ENCODE peak calls at places on chromosomes 1 and 21, in six cellular contexts. N, H, F, G, V and S are unnamed samples.

GRCh38 chr1:56415258-56415657 is 164.1 kb downstream of the PLPP3 start:
- DNase-seq in N (no peak), H (no peak), F (no peak), G (no peak), V (no peak), S (no peak)

GRCh38 chr1:162020145-162020544 is 3.5 kb downstream of the OLFML2B start:
- DNase-seq in N (no peak), H (no peak), F (no peak), G (no peak), V (no peak), S (no peak)

GRCh38 chr21:34881421-34881820 is 167.7 kb downstream of the RUNX1 start:
- DNase-seq in N (no peak), H (no peak), F (no peak), G (no peak), V (no peak), S (peak; percentile 42)

GRCh38 chr1:19706136-19706535 is 41.5 kb downstream of the HTR6 start:
- DNase-seq in N (no peak), H (no peak), F (no peak), G (no peak), V (no peak), S (no peak)

GRCh38 chr1:36085686-36086526 is 2.0 kb downstream of the TEKT2 start:
- DNase-seq in N (no peak), H (no peak), F (no peak), G (no peak), V (no peak), S (no peak)

GRCh38 chr1:162135271-162135775 is 65.8 kb downstream of the NOS1AP start:
- DNase-seq in N (no peak), H (no peak), F (no peak), G (no peak), V (no peak), S (no peak)

GRCh38 chr1:111241797-111242196 is 14.3 kb downstream of the CHI3L2 start:
- DNase-seq in N (no peak), H (no peak), F (no peak), G (no peak), V (no peak), S (peak; percentile 16)

GRCh38 chr1:184930645-184931044 is 43.7 kb downstream of the NIBAN1 start:
- DNase-seq in N (peak; percentile 59), H (no peak), F (no peak), G (no peak), V (no peak), S (no peak)

GRCh38 chr1:42748021-42748420 is 8.0 kb upstream of the CLDN19 start:
- DNase-seq in N (no peak), H (no peak), F (no peak), G (no peak), V (no peak), S (no peak)

GRCh38 chr1:186212574-186213224 is 162.4 kb downstream of the TPR start:
- DNase-seq in N (peak; percentile 77), H (no peak), F (peak; percentile 55), G (peak; percentile 72), V (no peak), S (peak; percentile 86)

GRCh38 chr1:21175670-21176581 is 771 bp downstream of the EIF4G3 start:
- DNase-seq in N (peak; percentile 27), H (peak; percentile 11), F (no peak), G (peak; percentile 62), V (peak; percentile 48), S (no peak)

GRCh38 chr1:247295274-247295684 is 36.4 kb downstream of the ZNF496 start:
- DNase-seq in N (no peak), H (no peak), F (no peak), G (no peak), V (no peak), S (no peak)

GRCh38 chr1:198465201-198466144 is 75.0 kb downstream of the ATP6V1G3 start:
- DNase-seq in N (peak; percentile 3), H (no peak), F (peak; percentile 14), G (peak; percentile 39), V (peak; percentile 17), S (peak; percentile 78)

GRCh38 chr1:152960452-152961044 is 9.9 kb upstream of the SPRR4 start:
- DNase-seq in N (no peak), H (no peak), F (no peak), G (no peak), V (no peak), S (no peak)

GRCh38 chr1:82706741-82707140 is 906.0 kb downstream of the ADGRL2 start:
- DNase-seq in N (no peak), H (no peak), F (no peak), G (no peak), V (no peak), S (peak; percentile 25)

GRCh38 chr1:162019006-162019405 is 4.7 kb downstream of the OLFML2B start:
- DNase-seq in N (peak; percentile 75), H (no peak), F (no peak), G (no peak), V (no peak), S (peak; percentile 97)

GRCh38 chr1:117674521-117675400 is 68.9 kb downstream of the TENT5C start:
- DNase-seq in N (no peak), H (no peak), F (peak; percentile 35), G (no peak), V (no peak), S (peak; percentile 50)

GRCh38 chr1:154863702-154864174 is 6.3 kb downstream of the KCNN3 start:
- DNase-seq in N (peak; percentile 21), H (no peak), F (no peak), G (peak; percentile 74), V (peak; percentile 86), S (peak; percentile 27)

GRCh38 chr21:35873441-35873840 is 186.9 kb downstream of the SETD4 start:
- DNase-seq in N (no peak), H (no peak), F (no peak), G (no peak), V (no peak), S (no peak)

GRCh38 chr1:67524143-67525052 is 94.2 kb upstream of the SERBP1 start:
- DNase-seq in N (peak; percentile 73), H (no peak), F (no peak), G (no peak), V (no peak), S (peak; percentile 65)

GRCh38 chr1:21564521-21565095 is 55.4 kb downstream of the ALPL start:
- DNase-seq in N (no peak), H (no peak), F (no peak), G (no peak), V (no peak), S (no peak)

GRCh38 chr1:35850051-35850450 is 33.0 kb upstream of the AGO1 start:
- DNase-seq in N (no peak), H (no peak), F (no peak), G (no peak), V (no peak), S (no peak)